ENCODE peak calls at places on chromosomes 12 and 14, in five cellular contexts. One of them, this sample, is unnamed. For H3K4me1, the result is how much of the 10 kb centered on the place peaks cover.

GRCh38 chr12:52006726-52007157 is at the start of gene TAMALIN:
- DNase-seq in GM12878: no peak
- DNase-seq in prostate gland: peak
- DNase-seq in HCT116: no peak
- DNase-seq in adrenal gland: peak
- DNase-seq in this sample: peak

GRCh38 chr12:58470266-58471010 is 449.9 kb downstream of the LRIG3 start:
- DNase-seq in adrenal gland: no peak
- DNase-seq in HCT116: no peak
- DNase-seq in prostate gland: no peak
- DNase-seq in GM12878: peak
- DNase-seq in this sample: no peak

GRCh38 chr12:53811606-53812005 is 59.8 kb upstream of the CISTR start:
- DNase-seq in HCT116: no peak
- DNase-seq in GM12878: no peak
- DNase-seq in adrenal gland: no peak
- DNase-seq in prostate gland: no peak
- DNase-seq in this sample: no peak

GRCh38 chr12:62834971-62835547 is 99.9 kb downstream of the PPM1H start:
- DNase-seq in prostate gland: no peak
- DNase-seq in GM12878: peak
- DNase-seq in HCT116: peak
- DNase-seq in adrenal gland: peak
- DNase-seq in this sample: no peak

GRCh38 chr12:131636940-131637750 is 73.7 kb upstream of the SFSWAP start:
- DNase-seq in HCT116: no peak
- DNase-seq in prostate gland: no peak
- DNase-seq in GM12878: no peak
- DNase-seq in adrenal gland: no peak
- DNase-seq in this sample: no peak

GRCh38 chr14:95452176-95452889 is 64.1 kb downstream of the SYNE3 start:
- DNase-seq in GM12878: no peak
- DNase-seq in adrenal gland: no peak
- DNase-seq in HCT116: no peak
- DNase-seq in prostate gland: no peak
- DNase-seq in this sample: no peak

GRCh38 chr12:118549506-118550109 is 173.3 kb downstream of the SUDS3 start:
- DNase-seq in adrenal gland: no peak
- DNase-seq in HCT116: no peak
- DNase-seq in GM12878: no peak
- DNase-seq in prostate gland: no peak
- DNase-seq in this sample: no peak

GRCh38 chr14:79842270-79842669 is 369.0 kb downstream of the DIO2 start:
- DNase-seq in prostate gland: no peak
- DNase-seq in GM12878: no peak
- DNase-seq in HCT116: no peak
- DNase-seq in adrenal gland: peak
- DNase-seq in this sample: peak

GRCh38 chr12:97800561-97800960 is 338.0 kb downstream of the RMST start:
- DNase-seq in HCT116: no peak
- DNase-seq in prostate gland: no peak
- DNase-seq in adrenal gland: no peak
- DNase-seq in GM12878: no peak
- DNase-seq in this sample: no peak

GRCh38 chr12:80988986-80989385 is 51.3 kb upstream of the LIN7A start:
- DNase-seq in adrenal gland: no peak
- DNase-seq in HCT116: no peak
- DNase-seq in prostate gland: no peak
- DNase-seq in GM12878: no peak
- DNase-seq in this sample: no peak

GRCh38 chr12:3202734-3203446 is 125.7 kb downstream of the TSPAN9 start:
- DNase-seq in HCT116: no peak
- DNase-seq in GM12878: no peak
- DNase-seq in prostate gland: peak
- DNase-seq in adrenal gland: peak
- DNase-seq in this sample: no peak

GRCh38 chr14:39219075-39219499 is 14.6 kb upstream of the MIA2 start:
- DNase-seq in prostate gland: no peak
- DNase-seq in HCT116: peak
- DNase-seq in adrenal gland: no peak
- DNase-seq in GM12878: no peak
- DNase-seq in this sample: no peak

GRCh38 chr12:128783129-128783574 is 40.6 kb downstream of the SLC15A4 start:
- DNase-seq in HCT116: no peak
- DNase-seq in prostate gland: no peak
- DNase-seq in GM12878: no peak
- DNase-seq in adrenal gland: no peak
- DNase-seq in this sample: no peak

GRCh38 chr12:122866950-122867607 is 28.8 kb downstream of the VPS37B start:
- DNase-seq in prostate gland: no peak
- DNase-seq in adrenal gland: no peak
- DNase-seq in HCT116: no peak
- DNase-seq in GM12878: no peak
- DNase-seq in this sample: no peak

GRCh38 chr14:22589096-22589839 is at the start of gene DAD1:
- DNase-seq in adrenal gland: peak
- DNase-seq in HCT116: peak
- DNase-seq in GM12878: peak
- DNase-seq in prostate gland: peak
- DNase-seq in this sample: peak

GRCh38 chr12:6970096-6970527 is 352 bp downstream of the PHB2 start:
- DNase-seq in adrenal gland: peak
- DNase-seq in HCT116: no peak
- DNase-seq in prostate gland: no peak
- DNase-seq in GM12878: no peak
- DNase-seq in this sample: no peak

GRCh38 chr12:93111791-93112208 is 182.7 kb upstream of the EEA1 start:
- DNase-seq in adrenal gland: no peak
- DNase-seq in HCT116: no peak
- DNase-seq in GM12878: no peak
- DNase-seq in prostate gland: no peak
- DNase-seq in this sample: no peak

GRCh38 chr12:94674835-94675234 is 24.5 kb upstream of the TMCC3 start:
- DNase-seq in adrenal gland: peak
- DNase-seq in prostate gland: no peak
- DNase-seq in GM12878: no peak
- DNase-seq in HCT116: no peak
- DNase-seq in this sample: peak

GRCh38 chr14:69548566-69548965 is 26.1 kb downstream of the CCDC177 start:
- DNase-seq in GM12878: no peak
- DNase-seq in HCT116: no peak
- DNase-seq in prostate gland: no peak
- DNase-seq in adrenal gland: no peak
- DNase-seq in this sample: no peak

GRCh38 chr14:67541448-67542387 is 8.6 kb downstream of the PLEKHH1 start:
- DNase-seq in GM12878: no peak
- DNase-seq in adrenal gland: peak
- DNase-seq in prostate gland: no peak
- DNase-seq in HCT116: no peak
- DNase-seq in this sample: no peak

GRCh38 chr12:57242691-57243454 is 8.1 kb downstream of the STAC3 start:
- DNase-seq in adrenal gland: no peak
- DNase-seq in HCT116: peak
- DNase-seq in prostate gland: no peak
- DNase-seq in GM12878: no peak
- DNase-seq in this sample: peak

GRCh38 chr12:57242329-57242690 is 8.7 kb downstream of the STAC3 start:
- DNase-seq in HCT116: no peak
- DNase-seq in adrenal gland: no peak
- DNase-seq in prostate gland: peak
- DNase-seq in GM12878: no peak
- DNase-seq in this sample: no peak

GRCh38 chr12:57240069-57240921 is 10.7 kb downstream of the STAC3 start:
- DNase-seq in HCT116: peak
- DNase-seq in adrenal gland: no peak
- DNase-seq in prostate gland: peak
- DNase-seq in GM12878: no peak
- DNase-seq in this sample: peak

GRCh38 chr12:57240926-57241555 is 9.9 kb downstream of the STAC3 start:
- DNase-seq in HCT116: no peak
- DNase-seq in prostate gland: no peak
- DNase-seq in GM12878: no peak
- DNase-seq in adrenal gland: no peak
- DNase-seq in this sample: no peak

GRCh38 chr12:57241556-57242310 is 9.3 kb downstream of the STAC3 start:
- DNase-seq in adrenal gland: no peak
- DNase-seq in GM12878: no peak
- DNase-seq in prostate gland: no peak
- DNase-seq in HCT116: no peak
- DNase-seq in this sample: peak
- H3K4me1 ChIP-seq in adrenal gland: under half
- H3K4me1 ChIP-seq in GM12878: under half
- H3K4me1 ChIP-seq in prostate gland: under half
- H3K4me1 ChIP-seq in HCT116: half or more
- H3K4me1 ChIP-seq in this sample: half or more

GRCh38 chr12:108803428-108804105 is 53.8 kb downstream of the SSH1 start:
- DNase-seq in adrenal gland: peak
- DNase-seq in HCT116: peak
- DNase-seq in prostate gland: peak
- DNase-seq in GM12878: peak
- DNase-seq in this sample: peak
- TF ChIP-seq POLR2A in adrenal gland: peak
- TF ChIP-seq POLR2A in HCT116: no peak
- TF ChIP-seq POLR2A in prostate gland: no peak
- TF ChIP-seq POLR2A in GM12878: no peak
- TF ChIP-seq POLR2A in this sample: peak

DNA sequence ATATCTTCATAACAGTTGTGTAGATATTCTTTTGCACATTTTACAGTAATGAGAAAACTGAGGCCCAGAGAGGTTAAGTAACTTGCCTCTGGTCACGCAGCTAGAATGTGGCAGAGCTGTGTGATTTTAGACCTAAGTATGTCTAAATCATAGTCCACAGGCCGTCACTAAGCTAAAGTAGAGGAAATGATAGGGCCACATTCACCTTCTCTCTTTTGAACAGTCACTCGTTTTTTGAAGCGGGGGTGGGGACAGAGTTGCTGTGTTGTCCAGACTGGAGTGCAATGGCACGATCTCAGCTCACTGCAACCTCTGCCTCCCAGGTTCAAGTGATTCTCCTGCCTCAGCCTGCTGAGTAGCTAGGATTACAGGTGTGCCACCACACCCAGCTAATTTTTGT is 68.5 kb downstream of the RASSF3 start:
- DNase-seq in HCT116: no peak
- DNase-seq in prostate gland: no peak
- DNase-seq in adrenal gland: no peak
- DNase-seq in GM12878: no peak
- DNase-seq in this sample: no peak
- H3K4me1 ChIP-seq in HCT116: half or more
- H3K4me1 ChIP-seq in prostate gland: under half
- H3K4me1 ChIP-seq in adrenal gland: under half
- H3K4me1 ChIP-seq in GM12878: half or more
- H3K4me1 ChIP-seq in this sample: under half

DNA sequence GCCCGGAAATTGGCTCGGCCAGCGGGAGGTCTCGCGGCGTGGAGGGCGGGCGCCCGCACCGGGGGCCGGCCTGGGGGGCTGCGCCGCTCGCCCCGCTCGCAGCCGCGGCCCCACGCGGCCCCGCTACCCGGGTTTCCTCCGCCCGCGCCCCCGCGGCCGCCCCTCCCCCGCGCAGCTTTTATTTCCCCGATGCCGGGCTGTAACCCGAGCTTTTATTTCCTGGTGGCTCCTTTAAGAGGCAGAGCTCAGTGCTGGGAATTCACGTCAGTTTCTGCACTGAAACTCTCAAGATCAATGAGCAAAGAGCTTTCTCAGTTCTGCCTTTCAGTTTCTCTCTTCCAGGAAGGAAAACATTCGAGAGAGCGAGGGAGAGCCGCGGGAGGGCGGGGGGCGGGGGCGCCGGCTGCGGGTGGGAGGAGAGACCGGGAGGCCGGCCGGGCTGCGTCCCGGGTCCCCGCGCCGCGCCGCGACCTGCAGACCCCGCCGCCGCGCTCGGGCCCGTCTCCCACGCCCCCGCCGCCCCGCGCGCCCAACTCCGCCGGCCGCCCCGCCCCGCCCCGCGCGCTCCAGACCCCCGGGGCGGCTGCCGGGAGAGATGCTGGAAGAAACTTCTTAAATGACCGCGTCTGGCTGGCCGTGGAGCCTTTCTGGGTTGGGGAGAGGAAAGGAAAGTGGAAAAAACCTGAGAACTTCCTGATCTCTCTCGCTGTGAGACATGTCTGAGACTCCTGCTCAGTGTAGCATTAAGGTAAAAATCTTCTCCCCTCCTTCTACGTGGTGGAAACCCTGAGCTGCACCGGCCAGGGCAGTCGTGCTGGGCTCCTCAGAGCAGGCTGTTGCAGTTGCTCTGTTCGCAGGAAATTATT is at the start of gene ETV6:
- DNase-seq in adrenal gland: peak
- DNase-seq in GM12878: peak
- DNase-seq in prostate gland: peak
- DNase-seq in HCT116: peak
- DNase-seq in this sample: peak
- TF ChIP-seq POLR2A in adrenal gland: no peak
- TF ChIP-seq POLR2A in GM12878: peak
- TF ChIP-seq POLR2A in prostate gland: no peak
- TF ChIP-seq POLR2A in HCT116: no peak
- TF ChIP-seq POLR2A in this sample: no peak

GRCh38 chr14:71410578-71411279 is 503.5 kb downstream of the PCNX1 start:
- DNase-seq in GM12878: no peak
- DNase-seq in prostate gland: no peak
- DNase-seq in HCT116: no peak
- DNase-seq in adrenal gland: no peak
- DNase-seq in this sample: no peak

GRCh38 chr14:71408362-71409035 is 501.2 kb downstream of the PCNX1 start:
- DNase-seq in adrenal gland: no peak
- DNase-seq in prostate gland: no peak
- DNase-seq in HCT116: no peak
- DNase-seq in GM12878: no peak
- DNase-seq in this sample: no peak

GRCh38 chr14:71411766-71412165 is 504.5 kb downstream of the PCNX1 start:
- DNase-seq in adrenal gland: no peak
- DNase-seq in prostate gland: no peak
- DNase-seq in HCT116: no peak
- DNase-seq in GM12878: no peak
- DNase-seq in this sample: no peak

GRCh38 chr14:71414631-71415403 is 507.6 kb downstream of the PCNX1 start:
- DNase-seq in HCT116: no peak
- DNase-seq in adrenal gland: no peak
- DNase-seq in GM12878: no peak
- DNase-seq in prostate gland: no peak
- DNase-seq in this sample: no peak

DNA sequence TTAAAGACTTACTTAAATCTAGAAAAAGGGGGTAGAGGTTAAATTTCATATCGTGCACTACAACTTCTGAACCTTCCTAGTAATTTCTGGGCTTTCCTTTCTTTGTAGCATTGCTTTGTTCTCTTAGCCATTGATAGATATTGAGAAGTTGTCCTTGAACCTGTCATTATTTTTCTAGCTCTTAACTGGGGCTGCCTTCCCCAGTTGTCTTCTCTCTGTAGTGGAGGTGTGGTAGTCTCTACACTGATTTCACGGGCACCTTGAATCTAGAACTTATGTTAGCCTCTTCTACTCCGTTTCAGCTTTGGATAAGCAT is 504.0 kb downstream of the PCNX1 start:
- DNase-seq in adrenal gland: no peak
- DNase-seq in prostate gland: no peak
- DNase-seq in GM12878: no peak
- DNase-seq in HCT116: no peak
- DNase-seq in this sample: no peak
- H3K4me1 ChIP-seq in adrenal gland: under half
- H3K4me1 ChIP-seq in prostate gland: under half
- H3K4me1 ChIP-seq in GM12878: under half
- H3K4me1 ChIP-seq in HCT116: under half
- H3K4me1 ChIP-seq in this sample: under half

GRCh38 chr12:63899396-63899795 is 54.9 kb downstream of the SRGAP1 start:
- DNase-seq in GM12878: no peak
- DNase-seq in prostate gland: no peak
- DNase-seq in adrenal gland: no peak
- DNase-seq in HCT116: no peak
- DNase-seq in this sample: no peak
- TF ChIP-seq POLR2A in GM12878: no peak
- TF ChIP-seq POLR2A in prostate gland: no peak
- TF ChIP-seq POLR2A in adrenal gland: no peak
- TF ChIP-seq POLR2A in HCT116: no peak
- TF ChIP-seq POLR2A in this sample: no peak